ENCODE peak calls at places on chromosome 21, in nine cellular contexts. A, T, M, Z, B, O, E, H and W are unnamed samples.

GRCh38 chr21:45998871-45999580 is 17.5 kb downstream of the COL6A1 start:
- DNase-seq in E (no peak), T (no peak), H (no peak), A (no peak), B (no peak), O (no peak), M (no peak), Z (no peak), W (no peak)

GRCh38 chr21:46182548-46183336 is 1.5 kb downstream of the SPATC1L start:
- DNase-seq in M (no peak), Z (no peak), B (no peak), A (no peak), T (no peak), O (no peak), H (no peak), E (no peak), W (no peak)

GRCh38 chr21:46137908-46138307 is 17.5 kb downstream of the FTCD start:
- DNase-seq in Z (no peak), A (no peak), O (no peak), B (no peak), T (no peak), M (no peak), E (no peak), H (no peak), W (no peak)

GRCh38 chr21:34734696-34735095 is 65.9 kb downstream of the CLIC6 start:
- DNase-seq in Z (no peak), B (peak; percentile 92), O (no peak), A (no peak), M (no peak), H (no peak), E (no peak), T (peak; percentile 15), W (peak; percentile 65)

GRCh38 chr21:31335957-31336738 is 7.9 kb downstream of the TIAM1 start:
- DNase-seq in Z (peak; percentile 84), M (no peak), A (peak; percentile 80), T (peak; percentile 74), E (no peak), O (peak; percentile 23), H (no peak), B (peak; percentile 88), W (peak; percentile 88)

GRCh38 chr21:21481238-21481637 is 483.0 kb downstream of the NCAM2 start:
- DNase-seq in O (no peak), A (no peak), E (no peak), Z (peak; percentile 32), T (no peak), M (no peak), B (no peak), H (no peak), W (no peak)

GRCh38 chr21:35664683-35665082 is 395.6 kb downstream of the SETD4 start:
- DNase-seq in M (no peak), A (no peak), B (no peak), Z (no peak), H (no peak), T (no peak), O (no peak), E (no peak), W (peak; percentile 97)

GRCh38 chr21:38498057-38498833 is at the start of gene ERG:
- DNase-seq in Z (no peak), M (no peak), O (no peak), T (no peak), H (no peak), A (no peak), E (peak; percentile 70), B (no peak), W (no peak)

GRCh38 chr21:34702341-34702807 is 33.6 kb downstream of the CLIC6 start:
- DNase-seq in O (no peak), Z (peak; percentile 67), A (peak; percentile 67), T (peak; percentile 26), M (no peak), H (no peak), E (no peak), B (peak; percentile 88), W (peak; percentile 76)

GRCh38 chr21:20971296-20971921 is 26.8 kb upstream of the NCAM2 start:
- DNase-seq in M (no peak), E (peak; percentile 5), B (peak; percentile 71), A (peak; percentile 53), O (peak; percentile 11), T (peak; percentile 75), H (no peak), Z (peak; percentile 69), W (no peak)

GRCh38 chr21:42130447-42130846 is 59.3 kb downstream of the UMODL1 start:
- DNase-seq in A (no peak), E (no peak), T (no peak), M (no peak), O (no peak), Z (no peak), B (no peak), H (no peak), W (no peak)

GRCh38 chr21:16002872-16003466 is 273.2 kb downstream of the USP25 start:
- DNase-seq in Z (peak; percentile 57), B (peak; percentile 18), T (peak; percentile 71), O (no peak), E (no peak), M (no peak), A (no peak), H (no peak), W (no peak)

GRCh38 chr21:17053321-17053720 is 459.5 kb upstream of the CXADR start:
- DNase-seq in T (no peak), M (no peak), H (no peak), A (no peak), E (no peak), B (no peak), O (no peak), Z (no peak), W (no peak)

GRCh38 chr21:44423941-44424607 is 31.2 kb upstream of the LRRC3 start:
- DNase-seq in T (no peak), B (no peak), A (no peak), O (no peak), M (no peak), H (peak; percentile 8), E (no peak), Z (no peak), W (no peak)

GRCh38 chr21:45819478-45820170 is 161.9 kb upstream of the COL6A1 start:
- DNase-seq in M (no peak), T (no peak), O (no peak), H (no peak), A (no peak), E (no peak), Z (no peak), B (peak; percentile 24), W (no peak)

GRCh38 chr21:27130152-27130551 is 163.3 kb upstream of the ADAMTS5 start:
- DNase-seq in T (no peak), A (no peak), Z (no peak), O (no peak), E (no peak), M (no peak), B (no peak), H (no peak), W (no peak)

GRCh38 chr21:45970674-45971486 is 10.7 kb upstream of the COL6A1 start:
- DNase-seq in B (peak; percentile 48), M (peak; percentile 45), A (no peak), T (peak; percentile 88), Z (peak; percentile 62), H (no peak), E (peak; percentile 12), O (peak; percentile 65), W (no peak)

GRCh38 chr21:15224346-15225086 is 159.7 kb upstream of the NRIP1 start:
- DNase-seq in M (no peak), O (no peak), A (peak; percentile 90), B (peak; percentile 95), T (peak; percentile 5), Z (peak; percentile 95), H (no peak), E (no peak), W (peak; percentile 99)

GRCh38 chr21:32819702-32820101 is 48.1 kb upstream of the PAXBP1 start:
- DNase-seq in O (no peak), A (no peak), M (no peak), T (peak; percentile 93), H (no peak), E (no peak), Z (peak; percentile 94), B (peak; percentile 67), W (no peak)

GRCh38 chr21:31570824-31571425 is 88.6 kb upstream of the SOD1 start:
- DNase-seq in Z (no peak), T (no peak), B (no peak), O (no peak), H (no peak), A (no peak), M (no peak), E (no peak), W (no peak)

GRCh38 chr21:28516996-28517592 is 475.6 kb downstream of the LTN1 start:
- DNase-seq in B (peak; percentile 78), Z (peak; percentile 57), A (no peak), E (peak; percentile 5), O (peak; percentile 65), M (peak; percentile 66), T (no peak), H (peak; percentile 59), W (peak; percentile 47)

GRCh38 chr21:44994581-44995171 is 54.8 kb downstream of the SLX9 start:
- DNase-seq in Z (no peak), H (no peak), T (no peak), M (no peak), A (no peak), O (no peak), B (no peak), E (no peak), W (peak; percentile 53)

GRCh38 chr21:35113064-35113463 is 64.0 kb upstream of the RUNX1 start:
- DNase-seq in O (no peak), M (no peak), A (no peak), T (peak; percentile 10), B (peak; percentile 5), H (no peak), Z (no peak), E (no peak), W (peak; percentile 78)

GRCh38 chr21:22657786-22658185 is 1659.6 kb downstream of the NCAM2 start:
- DNase-seq in M (no peak), T (no peak), B (no peak), Z (no peak), H (no peak), O (no peak), A (no peak), E (no peak), W (no peak)

GRCh38 chr21:21715286-21715969 is 717.2 kb downstream of the NCAM2 start:
- DNase-seq in B (peak; percentile 2), T (peak; percentile 80), O (no peak), Z (peak; percentile 91), M (no peak), E (no peak), A (peak; percentile 97), H (no peak), W (no peak)

GRCh38 chr21:45959182-45959581 is 22.4 kb upstream of the COL6A1 start:
- DNase-seq in Z (no peak), A (no peak), B (no peak), M (no peak), E (no peak), T (no peak), O (no peak), H (no peak), W (no peak)

GRCh38 chr21:38807481-38807880 is 1.8 kb downstream of the ETS2 start:
- DNase-seq in T (peak; percentile 52), M (no peak), E (no peak), B (no peak), H (no peak), Z (no peak), A (no peak), O (no peak), W (no peak)

GRCh38 chr21:20259035-20259867 is 739.0 kb upstream of the NCAM2 start:
- DNase-seq in H (no peak), M (no peak), A (no peak), E (no peak), T (no peak), Z (no peak), O (no peak), B (no peak), W (no peak)

GRCh38 chr21:33412832-33413519 is 9.8 kb downstream of the IFNGR2 start:
- DNase-seq in E (no peak), T (no peak), Z (no peak), H (no peak), O (no peak), M (no peak), A (no peak), B (no peak), W (peak; percentile 23)

GRCh38 chr21:20396798-20397197 is 601.4 kb upstream of the NCAM2 start:
- DNase-seq in E (no peak), Z (no peak), T (no peak), O (no peak), M (no peak), A (no peak), B (no peak), H (no peak), W (no peak)

GRCh38 chr21:43893536-43894205 is 28.6 kb downstream of the AGPAT3 start:
- DNase-seq in Z (no peak), T (no peak), A (no peak), O (peak; percentile 38), B (no peak), M (peak; percentile 54), E (peak; percentile 55), H (no peak), W (no peak)